ENCODE peak calls at places on chromosomes 6 and 20, in nine cellular contexts. M is activated CD4-positive, CD25-positive, alpha-beta regulatory T cell; Z is activated T-cell treated with anti-CD3 and anti-CD28 coated beads, Interleukin-2, amount 50 U/mL, for 72 hours; A is CD14-positive monocyte; T is stimulated activated CD8-positive, alpha-beta memory T cell treated with anti-CD3 and anti-CD28 coated beads, Interleukin-15, amount 100 ng/mL, for 24 hours; C is foreskin melanocyte; X is brain microvascular endothelial cell; G is mammary epithelial cell; U is nephron progenitor cell. F is an unnamed sample.

GRCh38 chr20:51077601-51078000 is 54.7 kb upstream of the KCNG1 start:
- DNase-seq in M (no peak), X (no peak), C (no peak), T (no peak), G (no peak), A (no peak), Z (no peak), U (no peak), F (no peak)

GRCh38 chr20:47481330-47482216 is 20.1 kb upstream of the NCOA3 start:
- DNase-seq in M (no peak), X (no peak), T (no peak), Z (no peak), G (peak; percentile 20), C (no peak), U (no peak), A (no peak), F (no peak)

GRCh38 chr6:18308070-18308735 is 43.9 kb upstream of the DEK start:
- DNase-seq in Z (no peak), U (no peak), X (no peak), C (no peak), M (no peak), A (no peak), G (no peak), T (no peak), F (no peak)

GRCh38 chr6:142087950-142088857 is 44.5 kb upstream of the GJE1 start:
- DNase-seq in X (no peak), T (no peak), Z (no peak), A (no peak), G (no peak), M (no peak), U (no peak), C (no peak), F (no peak)

GRCh38 chr6:6746970-6747338 is 158.4 kb downstream of the LY86 start:
- DNase-seq in A (no peak), X (no peak), T (no peak), Z (no peak), U (no peak), C (no peak), M (no peak), G (no peak), F (no peak)

GRCh38 chr6:126087456-126087855 is 101.1 kb downstream of the TRMT11 start:
- DNase-seq in X (no peak), A (no peak), G (no peak), U (no peak), C (no peak), Z (no peak), M (no peak), T (no peak), F (no peak)

GRCh38 chr6:133017581-133017980 is 203.2 kb downstream of the RPS12 start:
- DNase-seq in M (no peak), T (no peak), A (no peak), G (peak; percentile 16), U (no peak), X (no peak), C (no peak), Z (no peak), F (peak; percentile 12)

GRCh38 chr20:63691711-63692435 is 4.6 kb upstream of the TNFRSF6B start:
- DNase-seq in T (no peak), X (no peak), Z (no peak), G (no peak), C (no peak), A (no peak), U (no peak), M (no peak), F (no peak)

GRCh38 chr20:54431545-54431944 is 43.8 kb upstream of the DOK5 start:
- DNase-seq in Z (no peak), U (no peak), T (no peak), A (no peak), G (no peak), C (no peak), X (no peak), M (no peak), F (no peak)

GRCh38 chr20:63268256-63268655 is 4.4 kb upstream of the ARFGAP1 start:
- DNase-seq in A (no peak), C (no peak), T (no peak), G (no peak), X (no peak), Z (no peak), U (no peak), M (no peak), F (no peak)

GRCh38 chr6:25583099-25583498 is 68.9 kb upstream of the SCGN start:
- DNase-seq in Z (no peak), C (peak; percentile 23), M (no peak), T (no peak), G (no peak), X (no peak), A (no peak), U (no peak), F (no peak)

GRCh38 chr20:63682384-63683139 is 13.9 kb upstream of the TNFRSF6B start:
- DNase-seq in G (peak; percentile 99), T (no peak), X (peak; percentile 94), Z (no peak), U (no peak), M (no peak), C (peak; percentile 87), A (no peak), F (peak; percentile 89)

GRCh38 chr6:19879663-19880062 is 42.5 kb downstream of the ID4 start:
- DNase-seq in G (no peak), U (no peak), X (no peak), Z (no peak), C (no peak), M (no peak), T (no peak), A (no peak), F (no peak)

GRCh38 chr20:44429017-44429339 is 46.7 kb upstream of the TTPAL start:
- DNase-seq in G (no peak), U (no peak), A (no peak), X (no peak), Z (no peak), T (no peak), C (no peak), M (no peak), F (no peak)

GRCh38 chr6:153553627-153554026 is 422.5 kb upstream of the RGS17 start:
- DNase-seq in M (no peak), U (peak; percentile 9), C (peak; percentile 11), T (no peak), Z (no peak), X (peak; percentile 12), G (peak; percentile 12), A (no peak), F (no peak)

GRCh38 chr6:123926000-123926399 is 122.3 kb downstream of the NKAIN2 start:
- DNase-seq in T (no peak), X (no peak), G (peak; percentile 42), A (no peak), M (no peak), U (no peak), Z (no peak), C (no peak), F (no peak)

GRCh38 chr6:29685718-29686326 is 4.9 kb upstream of the ZFP57 start:
- DNase-seq in U (peak; percentile 8), C (no peak), T (no peak), M (no peak), A (no peak), X (no peak), Z (no peak), G (no peak), F (no peak)

GRCh38 chr6:137602311-137602710 is 108.1 kb upstream of the OLIG3 start:
- DNase-seq in X (no peak), T (no peak), G (no peak), U (no peak), C (no peak), Z (no peak), A (no peak), M (no peak), F (no peak)

GRCh38 chr6:12354499-12354898 is 64.3 kb downstream of the EDN1 start:
- DNase-seq in T (no peak), X (peak; percentile 96), A (no peak), G (peak; percentile 82), M (no peak), Z (no peak), C (no peak), U (no peak), F (peak; percentile 28)

GRCh38 chr6:26336355-26337198 is 28.4 kb upstream of the BTN3A2 start:
- DNase-seq in C (no peak), U (no peak), M (no peak), X (no peak), G (peak; percentile 69), Z (no peak), A (no peak), T (no peak), F (no peak)

GRCh38 chr20:35732644-35732982 is 9.4 kb downstream of the RBM39 start:
- DNase-seq in A (no peak), M (no peak), U (no peak), Z (no peak), G (no peak), C (no peak), X (no peak), T (no peak), F (no peak)

GRCh38 chr20:24991897-24992419 is 593 bp downstream of the APMAP start:
- DNase-seq in A (no peak), G (no peak), M (no peak), T (no peak), U (peak; percentile 41), X (peak; percentile 4), C (no peak), Z (peak; percentile 35), F (no peak)

F was measured in fibroblast of the conjunctiva.